ENCODE peak calls at places on chromosomes 16 and 17, in seven cellular contexts. I is A549, F is HCT116, B is K562, G is IMR-90, H is HepG2, N is H1. L is an unnamed sample.

GRCh38 chr16:531494-532125 is 4.1 kb downstream of the CAPN15 start:
- DNase-seq in B (no peak), N (no peak), I (no peak), F (no peak), H (no peak), G (no peak), L (no peak)

GRCh38 chr16:69709456-69710084 is 16.8 kb downstream of the NQO1 start:
- DNase-seq in H (peak), B (peak), F (peak), I (peak), G (peak), N (peak), L (peak)

GRCh38 chr17:6452471-6453266 is 8.4 kb downstream of the PIMREG start:
- DNase-seq in F (no peak), H (no peak), I (no peak), G (no peak), B (no peak), N (no peak), L (no peak)

GRCh38 chr16:4882261-4882632 is 35.0 kb downstream of the UBN1 start:
- DNase-seq in G (peak), B (no peak), N (no peak), F (no peak), H (no peak), I (no peak), L (no peak)

GRCh38 chr16:85148959-85149358 is 36.7 kb upstream of the CIBAR2 start:
- DNase-seq in N (no peak), B (no peak), G (no peak), F (no peak), I (no peak), H (no peak), L (no peak)

GRCh38 chr17:34167359-34167758 is 87.7 kb upstream of the CCL2 start:
- DNase-seq in H (no peak), G (peak), N (no peak), F (no peak), I (no peak), B (no peak), L (no peak)

GRCh38 chr17:82399030-82399429 is 19.1 kb upstream of the HEXD start:
- DNase-seq in F (no peak), B (no peak), N (no peak), I (no peak), G (peak), H (no peak), L (no peak)

GRCh38 chr17:258045-258734 is 76.7 kb upstream of the DOC2B start:
- DNase-seq in H (no peak), G (no peak), F (no peak), B (no peak), N (peak), I (no peak), L (no peak)

GRCh38 chr17:1752425-1752941 is 9.4 kb upstream of the SERPINF1 start:
- DNase-seq in N (no peak), G (no peak), H (no peak), F (peak), I (peak), B (no peak), L (no peak)

GRCh38 chr17:81831563-81831956 is 1.5 kb downstream of the MCRIP1 start:
- DNase-seq in H (no peak), F (no peak), I (no peak), N (no peak), B (peak), G (no peak), L (no peak)

GRCh38 chr17:78214016-78214705 is at the start of gene BIRC5:
- DNase-seq in I (peak), B (peak), F (peak), H (peak), G (peak), N (peak), L (peak)

GRCh38 chr16:27677300-27677699 is 127.4 kb downstream of the KATNIP start:
- DNase-seq in H (peak), F (no peak), B (no peak), I (peak), N (no peak), G (peak), L (no peak)

GRCh38 chr17:18993876-18994275 is 10.7 kb downstream of the FAM83G start:
- DNase-seq in H (no peak), G (peak), F (no peak), N (no peak), I (no peak), B (no peak), L (no peak)

GRCh38 chr16:1745900-1746692 is 25.2 kb downstream of the NME3 start:
- DNase-seq in G (peak), I (no peak), H (no peak), B (no peak), F (no peak), N (no peak), L (no peak)

GRCh38 chr17:3888343-3889171 is 4.3 kb downstream of the CAMKK1 start:
- DNase-seq in B (peak), I (no peak), G (peak), H (no peak), F (peak), N (peak), L (no peak)

GRCh38 chr17:3890893-3891219 is 2.0 kb downstream of the CAMKK1 start:
- DNase-seq in B (no peak), F (no peak), I (no peak), H (no peak), G (no peak), N (no peak), L (no peak)

GRCh38 chr17:3891626-3892094 is 1.2 kb downstream of the CAMKK1 start:
- DNase-seq in F (no peak), I (no peak), N (no peak), H (no peak), B (no peak), G (peak), L (no peak)

GRCh38 chr17:3889613-3890012 is 3.2 kb downstream of the CAMKK1 start:
- DNase-seq in N (no peak), B (no peak), G (no peak), F (no peak), H (no peak), I (no peak), L (no peak)

DNA sequence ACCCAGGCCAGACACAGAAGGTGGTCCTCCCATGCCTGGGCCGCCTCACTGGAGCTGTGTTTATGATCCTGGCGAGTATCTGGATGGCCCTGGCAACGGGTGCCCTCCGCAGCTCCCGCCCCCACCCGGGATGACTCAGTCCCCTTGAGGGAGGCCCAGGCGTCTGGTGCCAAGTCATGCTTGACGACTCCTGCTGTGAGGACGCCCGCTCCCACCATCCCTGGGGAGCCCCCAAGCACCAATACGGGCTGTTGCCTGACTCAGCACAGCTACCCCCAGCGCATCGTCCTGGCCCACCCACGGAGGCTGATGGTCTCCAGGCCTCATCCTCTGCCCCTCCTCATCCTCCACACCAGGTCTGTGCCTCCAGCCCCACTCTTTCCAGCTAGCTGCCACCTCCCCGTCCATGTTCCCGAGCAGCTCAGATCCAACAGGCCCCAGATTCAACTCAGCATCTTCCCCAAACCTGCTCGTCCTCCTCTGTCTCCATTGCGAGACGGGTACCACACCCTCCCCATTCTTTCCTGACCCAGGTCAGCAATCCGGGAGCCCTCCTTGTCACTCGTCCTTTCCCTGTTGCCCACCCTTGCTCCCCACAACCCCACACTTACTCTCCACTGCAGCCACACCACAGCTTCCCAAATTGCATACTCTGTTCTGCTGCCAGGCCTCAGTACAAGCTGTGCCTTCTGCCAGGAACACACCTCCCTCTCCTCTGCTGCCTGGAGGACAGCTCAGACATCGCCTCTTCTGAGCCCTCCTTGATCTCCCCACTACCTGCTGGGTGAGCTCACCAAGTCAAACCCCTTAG is 2.6 kb downstream of the CAMKK1 start:
- DNase-seq in B (no peak), F (peak), I (peak), N (no peak), H (no peak), G (peak), L (no peak)
- TF ChIP-seq CEBPB in B (no peak), F (no peak), I (no peak), N (no peak), H (no peak), G (no peak), L (no peak)

DNA sequence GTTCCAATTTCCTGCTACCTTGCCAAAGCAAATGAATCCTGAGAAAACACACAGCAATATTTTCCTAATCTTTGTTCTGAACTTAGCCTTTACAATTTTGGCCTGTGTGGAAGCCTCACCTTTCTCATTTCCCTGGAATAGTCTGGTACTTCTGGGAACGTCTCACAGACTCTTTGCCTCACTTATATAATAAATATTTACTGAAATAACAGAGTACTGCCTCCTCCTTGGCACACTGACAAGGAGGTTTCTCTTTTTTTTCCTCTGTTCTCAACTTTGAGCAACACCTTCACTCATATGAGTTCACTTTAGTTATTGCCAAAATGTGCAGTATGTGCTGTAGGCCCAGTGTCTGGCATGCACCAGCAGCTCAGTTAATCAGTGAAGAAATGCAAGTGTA is 37.3 kb downstream of the HSD17B2 start:
- DNase-seq in F (no peak), I (no peak), H (no peak), G (no peak), N (no peak), B (no peak), L (no peak)
- TF ChIP-seq CEBPB in F (no peak), I (no peak), H (no peak), G (no peak), N (no peak), B (no peak), L (no peak)

GRCh38 chr16:66409156-66409555 is 17.9 kb upstream of the BEAN1 start:
- DNase-seq in N (no peak), I (no peak), G (peak), F (no peak), B (no peak), H (no peak), L (no peak)

GRCh38 chr16:66405057-66405783 is 21.9 kb upstream of the BEAN1 start:
- DNase-seq in I (no peak), F (no peak), G (no peak), N (no peak), H (no peak), B (no peak), L (no peak)

GRCh38 chr16:66406534-66407368 is 20.3 kb upstream of the BEAN1 start:
- DNase-seq in F (peak), B (peak), H (peak), I (peak), N (peak), G (peak), L (no peak)

GRCh38 chr16:66412182-66412581 is 14.9 kb upstream of the BEAN1 start:
- DNase-seq in B (no peak), F (no peak), H (no peak), I (no peak), G (no peak), N (no peak), L (no peak)

GRCh38 chr16:66408181-66409048 is 18.7 kb upstream of the BEAN1 start:
- DNase-seq in G (peak), F (peak), N (no peak), B (peak), I (peak), H (peak), L (no peak)
- TF ChIP-seq CEBPB in G (peak), F (no peak), N (no peak), B (no peak), I (no peak), H (no peak), L (no peak)

GRCh38 chr16:88471575-88471974 is 18.5 kb downstream of the ZFPM1 start:
- DNase-seq in B (no peak), I (no peak), F (no peak), H (no peak), N (no peak), G (no peak), L (no peak)
- TF ChIP-seq CEBPB in B (no peak), I (no peak), F (no peak), H (no peak), N (no peak), G (no peak), L (no peak)

GRCh38 chr16:81606039-81606438 is 161.4 kb downstream of the CMIP start:
- DNase-seq in H (no peak), G (no peak), N (no peak), F (no peak), I (no peak), B (no peak), L (no peak)

GRCh38 chr16:81607006-81607405 is 162.4 kb downstream of the CMIP start:
- DNase-seq in F (no peak), N (no peak), I (no peak), G (no peak), H (no peak), B (no peak), L (no peak)

GRCh38 chr16:81602377-81602776 is 157.8 kb downstream of the CMIP start:
- DNase-seq in N (no peak), H (no peak), B (no peak), G (no peak), F (no peak), I (no peak), L (no peak)

GRCh38 chr16:81602792-81603191 is 158.2 kb downstream of the CMIP start:
- DNase-seq in I (no peak), N (no peak), F (no peak), B (no peak), G (no peak), H (no peak), L (no peak)

DNA sequence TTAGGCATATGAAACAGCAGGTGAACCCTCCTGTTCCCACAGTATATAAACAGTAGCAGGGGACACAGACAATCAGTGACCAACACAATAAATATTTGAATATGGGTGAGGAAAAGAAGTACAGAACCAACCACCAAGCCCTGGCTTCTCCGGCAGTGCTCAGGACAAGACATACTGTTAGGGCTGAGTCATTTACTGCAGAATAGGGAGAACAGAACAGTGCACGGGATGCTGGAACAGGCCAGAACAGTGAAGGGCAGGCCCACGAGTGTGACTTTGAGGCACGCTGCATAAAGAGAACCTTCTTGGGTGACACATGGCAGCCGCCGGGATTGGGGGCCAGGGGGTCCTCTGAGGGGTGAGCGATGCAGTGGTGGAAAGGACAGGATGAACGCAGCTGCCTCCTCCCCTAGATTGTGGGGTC is 160.4 kb downstream of the CMIP start:
- DNase-seq in N (no peak), B (no peak), I (no peak), F (no peak), H (no peak), G (peak), L (no peak)
- TF ChIP-seq CEBPB in N (no peak), B (no peak), I (no peak), F (no peak), H (no peak), G (no peak), L (no peak)

DNA sequence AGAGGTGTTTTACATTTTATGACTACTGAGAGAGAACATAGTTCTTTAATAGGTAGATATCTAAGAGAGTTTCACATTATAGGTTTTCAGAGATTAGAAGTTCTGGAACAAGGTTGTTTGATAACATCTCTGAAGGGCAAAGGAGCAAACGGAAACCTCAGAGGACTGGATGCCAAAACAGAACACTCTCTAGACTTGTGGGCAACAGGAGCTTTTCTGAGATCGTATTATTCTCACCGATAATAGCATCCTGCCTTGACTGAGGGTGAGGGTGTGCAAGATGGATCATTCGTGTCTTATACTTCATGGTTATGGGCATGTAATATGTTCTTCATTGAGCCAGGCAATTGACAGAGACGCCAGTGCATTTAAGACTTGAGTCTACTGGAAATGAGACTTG is 234.8 kb downstream of the IRX3 start:
- DNase-seq in B (no peak), N (no peak), F (no peak), H (no peak), I (no peak), G (no peak), L (no peak)
- TF ChIP-seq CEBPB in B (no peak), N (no peak), F (no peak), H (no peak), I (no peak), G (no peak), L (no peak)

DNA sequence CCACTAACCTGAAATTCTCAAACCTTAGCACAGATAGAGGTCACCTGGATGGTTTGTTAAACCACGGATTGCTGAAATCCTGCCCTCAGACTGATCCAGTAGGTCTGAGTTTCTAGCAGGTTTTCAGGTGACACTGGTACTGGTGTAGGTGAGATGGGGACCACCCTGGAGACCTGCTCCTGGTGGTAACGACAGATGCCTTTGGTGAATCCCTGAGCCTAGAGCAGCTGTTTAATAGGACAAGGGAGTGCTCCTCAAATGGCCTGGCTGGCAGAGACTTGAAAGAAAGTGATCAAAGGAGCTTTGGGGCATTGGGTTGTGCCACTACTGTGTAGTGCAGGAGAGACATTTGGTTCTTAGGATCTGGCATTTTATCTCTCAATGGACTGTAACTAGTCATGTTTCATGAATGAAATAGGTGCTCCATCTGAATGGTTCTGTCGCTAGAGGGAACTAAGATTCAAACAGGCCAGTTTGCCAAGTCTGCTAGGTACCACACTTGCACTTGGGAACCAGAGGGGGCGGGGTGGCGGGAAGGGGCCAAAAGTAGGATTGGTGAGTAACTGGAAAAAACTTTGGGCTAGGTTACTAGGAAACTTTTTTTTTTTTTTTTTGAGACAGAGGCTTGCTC is 2.9 kb upstream of the IFI35 start:
- DNase-seq in B (no peak), N (no peak), F (peak), H (peak), I (no peak), G (peak), L (no peak)
- TF ChIP-seq CEBPB in B (no peak), N (no peak), F (no peak), H (no peak), I (no peak), G (no peak), L (no peak)

DNA sequence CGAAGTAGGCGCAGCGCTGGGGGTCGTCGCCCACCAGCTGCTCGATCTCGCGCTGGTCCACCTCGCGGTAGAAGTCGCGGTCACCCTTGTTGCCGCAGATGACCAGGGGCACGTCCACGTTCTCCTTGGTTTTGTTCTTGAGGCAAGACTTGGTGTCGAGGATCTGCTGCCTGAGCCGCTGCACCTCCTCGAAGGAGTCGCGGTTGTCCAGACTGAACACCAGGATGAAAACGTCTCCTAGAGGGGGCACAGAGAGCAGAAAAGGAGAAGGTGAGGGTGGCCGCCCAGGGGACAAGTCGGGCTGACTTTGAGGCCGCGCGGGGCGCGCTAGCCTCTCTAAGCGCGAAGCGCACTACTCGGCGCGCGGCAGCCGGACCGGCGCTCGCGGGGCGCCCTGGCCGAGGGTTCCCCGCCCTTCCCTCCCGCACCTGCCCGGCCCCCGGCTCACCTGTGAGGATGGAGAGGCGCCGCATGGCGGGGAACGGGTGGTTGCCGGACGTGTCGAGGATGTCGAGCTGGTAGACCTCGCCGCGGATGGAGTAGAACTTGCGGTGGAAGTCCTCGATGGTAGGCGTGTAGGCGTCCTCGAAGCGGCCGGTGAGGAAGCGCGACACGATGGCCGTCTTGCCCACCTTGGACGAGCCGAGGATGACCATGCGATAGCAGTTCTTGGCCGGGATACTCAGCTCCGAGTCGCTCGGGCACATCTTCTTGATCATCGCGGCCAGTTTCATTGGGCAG is 577 bp downstream of the RASD1 start:
- DNase-seq in F (no peak), N (peak), B (no peak), G (peak), H (no peak), I (no peak), L (no peak)
- TF ChIP-seq CEBPB in F (no peak), N (no peak), B (no peak), G (no peak), H (no peak), I (no peak), L (no peak)

GRCh38 chr16:14423344-14423743 is 206.7 kb downstream of the PARN start:
- DNase-seq in H (no peak), F (no peak), N (no peak), B (no peak), I (no peak), G (no peak), L (no peak)
- TF ChIP-seq CEBPB in H (no peak), F (no peak), N (no peak), B (no peak), I (no peak), G (no peak), L (no peak)

L was measured in GM12878.